ENCODE peak calls at places on chromosomes 16 and 17, in nine cellular contexts. A, E, M, L, T, J, V, I and Z are unnamed samples.

GRCh38 chr16:49504023-49504364 is 130.4 kb downstream of the C16orf78 start:
- DNase-seq in A (no peak), E (no peak), M (no peak), L (no peak), T (no peak), J (no peak), V (no peak), I (no peak), Z (no peak)

GRCh38 chr17:62309381-62309780 is 71.0 kb upstream of the EFCAB3 start:
- DNase-seq in A (no peak), E (no peak), M (no peak), L (no peak), T (no peak), J (no peak), V (no peak), I (no peak), Z (no peak)

GRCh38 chr16:13873835-13874438 is 46.0 kb upstream of the ERCC4 start:
- DNase-seq in A (peak; percentile 44), E (peak; percentile 20), M (no peak), L (no peak), T (no peak), J (no peak), V (no peak), I (peak; percentile 65), Z (peak; percentile 9)

GRCh38 chr17:35002876-35003551 is 22.7 kb downstream of the LIG3 start:
- DNase-seq in A (no peak), E (no peak), M (no peak), L (no peak), T (no peak), J (no peak), V (no peak), I (no peak), Z (no peak)

GRCh38 chr17:73194514-73195222 is 1.8 kb downstream of the COG1 start:
- DNase-seq in A (no peak), E (peak; percentile 78), M (no peak), L (no peak), T (no peak), J (no peak), V (no peak), I (no peak), Z (peak; percentile 24)

GRCh38 chr17:80780381-80781187 is 211.1 kb upstream of the CHMP6 start:
- DNase-seq in A (no peak), E (no peak), M (no peak), L (no peak), T (no peak), J (no peak), V (no peak), I (no peak), Z (no peak)

GRCh38 chr17:82993005-82993404 is 86.4 kb upstream of the METRNL start:
- DNase-seq in A (no peak), E (no peak), M (no peak), L (no peak), T (no peak), J (no peak), V (no peak), I (no peak), Z (no peak)

GRCh38 chr16:81745704-81746558 is 33.2 kb upstream of the PLCG2 start:
- DNase-seq in A (peak; percentile 64), E (peak; percentile 54), M (peak; percentile 65), L (peak; percentile 52), T (no peak), J (peak; percentile 76), V (peak; percentile 41), I (peak; percentile 82), Z (peak; percentile 8)

GRCh38 chr16:67430504-67431076 is 331 bp upstream of the HSD11B2 start:
- DNase-seq in A (peak; percentile 16), E (no peak), M (peak; percentile 19), L (no peak), T (no peak), J (peak; percentile 39), V (no peak), I (no peak), Z (no peak)

GRCh38 chr17:37698132-37698615 is 46.7 kb downstream of the HNF1B start:
- DNase-seq in A (no peak), E (peak; percentile 55), M (no peak), L (no peak), T (no peak), J (no peak), V (no peak), I (no peak), Z (no peak)

GRCh38 chr17:71870546-71870862 is 250.3 kb upstream of the SOX9 start:
- DNase-seq in A (no peak), E (no peak), M (no peak), L (no peak), T (no peak), J (no peak), V (no peak), I (no peak), Z (no peak)

GRCh38 chr17:74671031-74671771 is 41.5 kb downstream of the CD300LF start:
- DNase-seq in A (peak; percentile 94), E (peak; percentile 44), M (peak; percentile 56), L (peak; percentile 53), T (no peak), J (peak; percentile 66), V (no peak), I (peak; percentile 94), Z (peak; percentile 58)

GRCh38 chr17:77325826-77326581 is 185.2 kb downstream of the SEC14L1 start:
- DNase-seq in A (no peak), E (no peak), M (no peak), L (no peak), T (no peak), J (peak; percentile 29), V (no peak), I (no peak), Z (no peak)

GRCh38 chr17:76909971-76910760 is 42.0 kb downstream of the MGAT5B start:
- DNase-seq in A (peak; percentile 78), E (peak; percentile 60), M (no peak), L (no peak), T (no peak), J (no peak), V (no peak), I (peak; percentile 93), Z (peak; percentile 16)

GRCh38 chr16:74462361-74462760 is 41.1 kb upstream of the CLEC18B start:
- DNase-seq in A (no peak), E (no peak), M (no peak), L (no peak), T (no peak), J (no peak), V (no peak), I (no peak), Z (no peak)

GRCh38 chr16:53089434-53090270 is 34.9 kb downstream of the CHD9 start:
- DNase-seq in A (no peak), E (peak; percentile 61), M (no peak), L (no peak), T (no peak), J (no peak), V (peak; percentile 37), I (no peak), Z (peak; percentile 55)

GRCh38 chr17:5667871-5668270 is 83.6 kb upstream of the NLRP1 start:
- DNase-seq in A (no peak), E (peak; percentile 7), M (no peak), L (no peak), T (no peak), J (no peak), V (no peak), I (peak; percentile 68), Z (no peak)